ENCODE peak calls at places on chromosome 1, in nine cellular contexts. One of them, this sample, is unnamed.

GRCh38 chr1:235027076-235027861 is 101.4 kb downstream of the TOMM20 start:
- DNase-seq in NCI-H1694: no peak
- DNase-seq in naive thymus-derived CD8-positive, alpha-beta T cell: no peak
- DNase-seq in cardiac fibroblast: no peak
- DNase-seq in ecto neural progenitor cell: no peak
- DNase-seq in lung microvascular endothelial cell: no peak
- DNase-seq in kidney tubule cell: no peak
- DNase-seq in stimulated activated CD4-positive, alpha-beta T cell treated with anti-CD3 and anti-CD28 coated beads, Interleukin-4, amount 100 ng/mL, for 24 hours: no peak
- DNase-seq in amygdala: no peak
- DNase-seq in this sample: no peak

GRCh38 chr1:33577663-33578062 is 105.2 kb downstream of the ZSCAN20 start:
- DNase-seq in NCI-H1694: no peak
- DNase-seq in naive thymus-derived CD8-positive, alpha-beta T cell: no peak
- DNase-seq in cardiac fibroblast: no peak
- DNase-seq in ecto neural progenitor cell: no peak
- DNase-seq in lung microvascular endothelial cell: no peak
- DNase-seq in kidney tubule cell: no peak
- DNase-seq in stimulated activated CD4-positive, alpha-beta T cell treated with anti-CD3 and anti-CD28 coated beads, Interleukin-4, amount 100 ng/mL, for 24 hours: no peak
- DNase-seq in amygdala: no peak
- DNase-seq in this sample: no peak

GRCh38 chr1:28028873-28029654 is 59.3 kb downstream of the EYA3 start:
- DNase-seq in NCI-H1694: no peak
- DNase-seq in naive thymus-derived CD8-positive, alpha-beta T cell: no peak
- DNase-seq in cardiac fibroblast: peak
- DNase-seq in ecto neural progenitor cell: no peak
- DNase-seq in lung microvascular endothelial cell: peak
- DNase-seq in kidney tubule cell: no peak
- DNase-seq in stimulated activated CD4-positive, alpha-beta T cell treated with anti-CD3 and anti-CD28 coated beads, Interleukin-4, amount 100 ng/mL, for 24 hours: no peak
- DNase-seq in amygdala: no peak
- DNase-seq in this sample: no peak

GRCh38 chr1:201490708-201491131 is 16.2 kb downstream of the CSRP1 start:
- DNase-seq in NCI-H1694: no peak
- DNase-seq in naive thymus-derived CD8-positive, alpha-beta T cell: no peak
- DNase-seq in cardiac fibroblast: peak
- DNase-seq in ecto neural progenitor cell: no peak
- DNase-seq in lung microvascular endothelial cell: peak
- DNase-seq in kidney tubule cell: no peak
- DNase-seq in stimulated activated CD4-positive, alpha-beta T cell treated with anti-CD3 and anti-CD28 coated beads, Interleukin-4, amount 100 ng/mL, for 24 hours: no peak
- DNase-seq in amygdala: no peak
- DNase-seq in this sample: no peak

GRCh38 chr1:5494518-5494917 is 497.7 kb downstream of the NPHP4 start:
- DNase-seq in NCI-H1694: no peak
- DNase-seq in naive thymus-derived CD8-positive, alpha-beta T cell: no peak
- DNase-seq in cardiac fibroblast: no peak
- DNase-seq in ecto neural progenitor cell: no peak
- DNase-seq in lung microvascular endothelial cell: no peak
- DNase-seq in kidney tubule cell: no peak
- DNase-seq in stimulated activated CD4-positive, alpha-beta T cell treated with anti-CD3 and anti-CD28 coated beads, Interleukin-4, amount 100 ng/mL, for 24 hours: no peak
- DNase-seq in amygdala: no peak
- DNase-seq in this sample: no peak

GRCh38 chr1:17757426-17757825 is 2.3 kb downstream of the ACTL8 start:
- DNase-seq in NCI-H1694: no peak
- DNase-seq in naive thymus-derived CD8-positive, alpha-beta T cell: no peak
- DNase-seq in cardiac fibroblast: no peak
- DNase-seq in ecto neural progenitor cell: no peak
- DNase-seq in lung microvascular endothelial cell: no peak
- DNase-seq in kidney tubule cell: no peak
- DNase-seq in stimulated activated CD4-positive, alpha-beta T cell treated with anti-CD3 and anti-CD28 coated beads, Interleukin-4, amount 100 ng/mL, for 24 hours: no peak
- DNase-seq in amygdala: no peak
- DNase-seq in this sample: no peak

GRCh38 chr1:111955755-111956154 is 33.7 kb downstream of the KCND3 start:
- DNase-seq in NCI-H1694: peak
- DNase-seq in naive thymus-derived CD8-positive, alpha-beta T cell: no peak
- DNase-seq in cardiac fibroblast: no peak
- DNase-seq in ecto neural progenitor cell: no peak
- DNase-seq in lung microvascular endothelial cell: no peak
- DNase-seq in kidney tubule cell: no peak
- DNase-seq in stimulated activated CD4-positive, alpha-beta T cell treated with anti-CD3 and anti-CD28 coated beads, Interleukin-4, amount 100 ng/mL, for 24 hours: no peak
- DNase-seq in amygdala: no peak
- DNase-seq in this sample: no peak

GRCh38 chr1:200673952-200674823 is 4.5 kb upstream of the DDX59 start:
- DNase-seq in NCI-H1694: no peak
- DNase-seq in naive thymus-derived CD8-positive, alpha-beta T cell: no peak
- DNase-seq in cardiac fibroblast: peak
- DNase-seq in ecto neural progenitor cell: no peak
- DNase-seq in lung microvascular endothelial cell: no peak
- DNase-seq in kidney tubule cell: no peak
- DNase-seq in stimulated activated CD4-positive, alpha-beta T cell treated with anti-CD3 and anti-CD28 coated beads, Interleukin-4, amount 100 ng/mL, for 24 hours: no peak
- DNase-seq in amygdala: no peak
- DNase-seq in this sample: no peak

GRCh38 chr1:110242062-110242461 is 31.9 kb downstream of the KCNC4 start:
- DNase-seq in NCI-H1694: no peak
- DNase-seq in naive thymus-derived CD8-positive, alpha-beta T cell: no peak
- DNase-seq in cardiac fibroblast: no peak
- DNase-seq in ecto neural progenitor cell: no peak
- DNase-seq in lung microvascular endothelial cell: no peak
- DNase-seq in kidney tubule cell: no peak
- DNase-seq in stimulated activated CD4-positive, alpha-beta T cell treated with anti-CD3 and anti-CD28 coated beads, Interleukin-4, amount 100 ng/mL, for 24 hours: no peak
- DNase-seq in amygdala: no peak
- DNase-seq in this sample: no peak

GRCh38 chr1:67771776-67772175 is 61.5 kb downstream of the GNG12 start:
- DNase-seq in NCI-H1694: no peak
- DNase-seq in naive thymus-derived CD8-positive, alpha-beta T cell: no peak
- DNase-seq in cardiac fibroblast: peak
- DNase-seq in ecto neural progenitor cell: no peak
- DNase-seq in lung microvascular endothelial cell: no peak
- DNase-seq in kidney tubule cell: no peak
- DNase-seq in stimulated activated CD4-positive, alpha-beta T cell treated with anti-CD3 and anti-CD28 coated beads, Interleukin-4, amount 100 ng/mL, for 24 hours: no peak
- DNase-seq in amygdala: no peak
- DNase-seq in this sample: no peak

GRCh38 chr1:179310721-179311120 is 17.1 kb downstream of the SOAT1 start:
- DNase-seq in NCI-H1694: no peak
- DNase-seq in naive thymus-derived CD8-positive, alpha-beta T cell: no peak
- DNase-seq in cardiac fibroblast: peak
- DNase-seq in ecto neural progenitor cell: no peak
- DNase-seq in lung microvascular endothelial cell: no peak
- DNase-seq in kidney tubule cell: peak
- DNase-seq in stimulated activated CD4-positive, alpha-beta T cell treated with anti-CD3 and anti-CD28 coated beads, Interleukin-4, amount 100 ng/mL, for 24 hours: no peak
- DNase-seq in amygdala: no peak
- DNase-seq in this sample: no peak

GRCh38 chr1:212218911-212219310 is 66.3 kb upstream of the PPP2R5A start:
- DNase-seq in NCI-H1694: no peak
- DNase-seq in naive thymus-derived CD8-positive, alpha-beta T cell: no peak
- DNase-seq in cardiac fibroblast: peak
- DNase-seq in ecto neural progenitor cell: no peak
- DNase-seq in lung microvascular endothelial cell: no peak
- DNase-seq in kidney tubule cell: peak
- DNase-seq in stimulated activated CD4-positive, alpha-beta T cell treated with anti-CD3 and anti-CD28 coated beads, Interleukin-4, amount 100 ng/mL, for 24 hours: peak
- DNase-seq in amygdala: no peak
- DNase-seq in this sample: no peak

GRCh38 chr1:13550663-13551062 is 33.0 kb upstream of the PDPN start:
- DNase-seq in NCI-H1694: no peak
- DNase-seq in naive thymus-derived CD8-positive, alpha-beta T cell: no peak
- DNase-seq in cardiac fibroblast: no peak
- DNase-seq in ecto neural progenitor cell: no peak
- DNase-seq in lung microvascular endothelial cell: no peak
- DNase-seq in kidney tubule cell: no peak
- DNase-seq in stimulated activated CD4-positive, alpha-beta T cell treated with anti-CD3 and anti-CD28 coated beads, Interleukin-4, amount 100 ng/mL, for 24 hours: no peak
- DNase-seq in amygdala: no peak
- DNase-seq in this sample: no peak

GRCh38 chr1:25568834-25569598 is 25.6 kb downstream of the LDLRAP1 start:
- DNase-seq in NCI-H1694: no peak
- DNase-seq in naive thymus-derived CD8-positive, alpha-beta T cell: peak
- DNase-seq in cardiac fibroblast: peak
- DNase-seq in ecto neural progenitor cell: no peak
- DNase-seq in lung microvascular endothelial cell: no peak
- DNase-seq in kidney tubule cell: peak
- DNase-seq in stimulated activated CD4-positive, alpha-beta T cell treated with anti-CD3 and anti-CD28 coated beads, Interleukin-4, amount 100 ng/mL, for 24 hours: no peak
- DNase-seq in amygdala: no peak
- DNase-seq in this sample: no peak

This sample was measured in substantia nigra.